ENCODE peak calls at places on chromosomes 3 and 15, in nine cellular contexts. E is activated effector memory CD4-positive, alpha-beta T cell treated with anti-CD3 and anti-CD28 coated beads, Interleukin-2, amount 50 U/mL, for 16 hours; Z is PC-3; Y is Right ventricle myocardium superior; T is NCI-H1105 treated with DMSO at 0.1 percent for 48 hours; W is fibroblast of pulmonary artery; I is stimulated activated CD4-positive, alpha-beta T cell treated with anti-CD3 and anti-CD28 coated beads, Interleukin-1b, Interleukin-23, amount 100 ng/mL, for 48 hours; C is stimulated activated CD8-positive, alpha-beta memory T cell treated with anti-CD3 and anti-CD28 coated beads, Interleukin-15, amount 100 ng/mL, for 24 hours; N is anterior cingulate cortex. H is an unnamed sample.

GRCh38 chr3:128548426-128549282 is 55.7 kb upstream of the GATA2 start:
- DNase-seq in C (no peak), E (no peak), Y (no peak), T (no peak), W (peak), I (no peak), Z (no peak), N (no peak), H (no peak)

GRCh38 chr15:70605606-70606410 is 157.6 kb downstream of the UACA start:
- DNase-seq in C (no peak), Z (peak), Y (peak), N (peak), E (no peak), T (peak), I (no peak), W (peak), H (no peak)

GRCh38 chr3:152047465-152047864 is 174.0 kb downstream of the SUCNR1 start:
- DNase-seq in W (peak), Z (peak), E (no peak), I (no peak), C (no peak), N (no peak), T (no peak), Y (no peak), H (no peak)

GRCh38 chr15:29278436-29279099 is 8.9 kb upstream of the NSMCE3 start:
- DNase-seq in C (no peak), E (no peak), Z (peak), I (no peak), Y (no peak), W (peak), N (no peak), T (no peak), H (no peak)

GRCh38 chr15:69854521-69855171 is 243.1 kb downstream of the TLE3 start:
- DNase-seq in Y (no peak), C (no peak), T (no peak), N (no peak), I (no peak), W (peak), E (no peak), Z (peak), H (no peak)

GRCh38 chr3:55624238-55624637 is 137.1 kb upstream of the WNT5A start:
- DNase-seq in Y (no peak), E (no peak), T (no peak), Z (peak), I (no peak), C (no peak), W (no peak), N (no peak), H (no peak)

GRCh38 chr3:126082334-126083137 is 1.4 kb downstream of the SLC41A3 start:
- DNase-seq in Y (no peak), E (no peak), C (no peak), W (no peak), N (no peak), Z (no peak), T (no peak), I (no peak), H (no peak)

GRCh38 chr15:79539426-79539825 is 107.3 kb downstream of the MINAR1 start:
- DNase-seq in Y (no peak), N (no peak), C (no peak), Z (no peak), T (no peak), E (no peak), W (no peak), I (no peak), H (no peak)

GRCh38 chr15:43483306-43484128 is 9.4 kb downstream of the TP53BP1 start:
- DNase-seq in W (peak), I (no peak), C (no peak), E (no peak), N (no peak), Y (no peak), T (no peak), Z (peak), H (no peak)

GRCh38 chr3:126998320-126998719 is 15.4 kb downstream of the PLXNA1 start:
- DNase-seq in Y (no peak), T (no peak), E (no peak), C (no peak), Z (no peak), N (no peak), W (no peak), I (no peak), H (no peak)

GRCh38 chr3:155657161-155657560 is 87.7 kb downstream of the PLCH1 start:
- DNase-seq in W (no peak), Y (no peak), Z (no peak), I (no peak), T (no peak), E (no peak), C (no peak), N (no peak), H (no peak)

H was measured in activated CD4-positive, alpha-beta T cell treated with anti-CD3 and anti-CD28 coated beads for 36 hours.